ENCODE peak calls at places on chromosomes 11 and 22, in ten cellular contexts. T, I, U, R, O, G, W, X, C and N are unnamed samples.

GRCh38 chr11:116421529-116422185 is 351.1 kb downstream of the BUD13 start:
- DNase-seq in T (no peak), I (no peak), U (no peak), R (no peak), O (no peak), G (peak; percentile 89), W (no peak), X (no peak), C (peak; percentile 92), N (no peak)

GRCh38 chr11:130547761-130548490 is 99.5 kb downstream of the ADAMTS15 start:
- DNase-seq in T (no peak), I (no peak), U (peak; percentile 90), R (no peak), O (no peak), G (no peak), W (no peak), X (no peak), C (no peak), N (no peak)

GRCh38 chr22:32672542-32672941 is 129.0 kb upstream of the TIMP3 start:
- DNase-seq in T (no peak), I (no peak), U (no peak), R (no peak), O (no peak), G (no peak), W (no peak), X (no peak), C (no peak), N (no peak)

GRCh38 chr22:45540122-45540521 is 37.4 kb downstream of the FBLN1 start:
- DNase-seq in T (no peak), I (no peak), U (no peak), R (no peak), O (no peak), G (no peak), W (no peak), X (no peak), C (no peak), N (no peak)

GRCh38 chr22:44661070-44661469 is 40.9 kb upstream of the PRR5 start:
- DNase-seq in T (no peak), I (peak; percentile 47), U (no peak), R (no peak), O (peak; percentile 80), G (no peak), W (no peak), X (no peak), C (no peak), N (no peak)

GRCh38 chr11:22832315-22833041 is 2.9 kb upstream of the SVIP start:
- DNase-seq in T (no peak), I (peak; percentile 6), U (no peak), R (peak; percentile 15), O (no peak), G (no peak), W (no peak), X (no peak), C (no peak), N (no peak)

GRCh38 chr22:27406389-27406861 is 395.1 kb downstream of the MN1 start:
- DNase-seq in T (peak; percentile 22), I (peak; percentile 20), U (no peak), R (no peak), O (no peak), G (no peak), W (no peak), X (no peak), C (no peak), N (no peak)

GRCh38 chr11:3970101-3970500 is 114.6 kb downstream of the STIM1 start:
- DNase-seq in T (no peak), I (no peak), U (no peak), R (no peak), O (no peak), G (no peak), W (no peak), X (no peak), C (no peak), N (no peak)

GRCh38 chr22:35477911-35478582 is 62.6 kb upstream of the RASD2 start:
- DNase-seq in T (peak; percentile 91), I (peak; percentile 95), U (no peak), R (no peak), O (no peak), G (peak; percentile 94), W (peak; percentile 46), X (no peak), C (peak; percentile 81), N (peak; percentile 58)

GRCh38 chr11:11510939-11511338 is 110.9 kb downstream of the GALNT18 start:
- DNase-seq in T (peak; percentile 17), I (no peak), U (no peak), R (no peak), O (peak; percentile 46), G (peak; percentile 89), W (no peak), X (no peak), C (peak; percentile 89), N (no peak)

GRCh38 chr11:45280449-45280848 is 5.7 kb downstream of the SYT13 start:
- DNase-seq in T (peak; percentile 0), I (peak; percentile 12), U (no peak), R (no peak), O (no peak), G (peak; percentile 70), W (no peak), X (no peak), C (peak; percentile 91), N (no peak)

GRCh38 chr11:35087648-35088047 is 51.3 kb upstream of the CD44 start:
- DNase-seq in T (peak; percentile 53), I (peak; percentile 26), U (no peak), R (no peak), O (no peak), G (no peak), W (no peak), X (no peak), C (no peak), N (no peak)

GRCh38 chr11:83007909-83008580 is 63.7 kb downstream of the RAB30 start:
- DNase-seq in T (peak; percentile 24), I (no peak), U (no peak), R (peak; percentile 88), O (peak; percentile 84), G (peak; percentile 50), W (peak; percentile 78), X (no peak), C (peak; percentile 83), N (no peak)

GRCh38 chr11:69642549-69642912 is 1.6 kb downstream of the CCND1 start:
- DNase-seq in T (no peak), I (no peak), U (no peak), R (no peak), O (peak; percentile 60), G (no peak), W (peak; percentile 77), X (peak; percentile 70), C (no peak), N (no peak)

GRCh38 chr22:39234867-39235687 is 9.7 kb downstream of the PDGFB start:
- DNase-seq in T (no peak), I (no peak), U (no peak), R (no peak), O (peak; percentile 54), G (peak; percentile 69), W (peak; percentile 84), X (no peak), C (peak; percentile 25), N (no peak)

GRCh38 chr22:46862418-46863324 is 100.2 kb downstream of the TBC1D22A start:
- DNase-seq in T (no peak), I (no peak), U (no peak), R (no peak), O (no peak), G (no peak), W (no peak), X (no peak), C (no peak), N (no peak)

GRCh38 chr22:50326959-50327710 is at the start of gene DENND6B:
- DNase-seq in T (peak; percentile 69), I (peak; percentile 83), U (peak; percentile 69), R (peak; percentile 45), O (peak; percentile 96), G (peak; percentile 77), W (peak; percentile 93), X (peak; percentile 90), C (peak; percentile 73), N (no peak)

GRCh38 chr22:20523118-20523983 is 15.9 kb downstream of the MED15 start:
- DNase-seq in T (peak; percentile 59), I (peak; percentile 87), U (no peak), R (no peak), O (no peak), G (no peak), W (no peak), X (no peak), C (no peak), N (peak; percentile 79)

GRCh38 chr11:105100976-105101630 is 38.5 kb downstream of the CARD18 start:
- DNase-seq in T (no peak), I (no peak), U (no peak), R (no peak), O (no peak), G (no peak), W (no peak), X (no peak), C (no peak), N (no peak)

GRCh38 chr11:35968386-35969088 is 24.7 kb downstream of the LDLRAD3 start:
- DNase-seq in T (peak; percentile 33), I (peak; percentile 10), U (no peak), R (no peak), O (no peak), G (no peak), W (no peak), X (no peak), C (no peak), N (no peak)

GRCh38 chr11:16982256-16982671 is 31.9 kb downstream of the PLEKHA7 start:
- DNase-seq in T (no peak), I (no peak), U (no peak), R (peak; percentile 71), O (no peak), G (no peak), W (no peak), X (no peak), C (no peak), N (no peak)

GRCh38 chr11:112977620-112978212 is 16.5 kb downstream of the NCAM1 start:
- DNase-seq in T (peak; percentile 13), I (peak; percentile 22), U (no peak), R (no peak), O (peak; percentile 44), G (peak; percentile 26), W (no peak), X (no peak), C (peak; percentile 56), N (peak; percentile 51)

GRCh38 chr11:67489860-67490726 is 7.3 kb downstream of the AIP start:
- DNase-seq in T (no peak), I (no peak), U (no peak), R (no peak), O (no peak), G (no peak), W (peak; percentile 61), X (no peak), C (no peak), N (no peak)

GRCh38 chr22:49099496-49100124 is 728.1 kb downstream of the BRD1 start:
- DNase-seq in T (no peak), I (no peak), U (no peak), R (no peak), O (no peak), G (no peak), W (no peak), X (no peak), C (no peak), N (no peak)

GRCh38 chr11:95149659-95150294 is 60.1 kb downstream of the ENDOD1 start:
- DNase-seq in T (no peak), I (no peak), U (no peak), R (peak; percentile 91), O (peak; percentile 90), G (no peak), W (peak; percentile 71), X (no peak), C (no peak), N (no peak)

GRCh38 chr11:33620423-33621120 is 80.1 kb downstream of the C11orf91 start:
- DNase-seq in T (peak; percentile 87), I (peak; percentile 82), U (no peak), R (no peak), O (no peak), G (peak; percentile 70), W (no peak), X (no peak), C (peak; percentile 82), N (no peak)

GRCh38 chr11:70020336-70021214 is 57.5 kb upstream of the ANO1 start:
- DNase-seq in T (peak; percentile 33), I (peak; percentile 35), U (no peak), R (no peak), O (no peak), G (no peak), W (no peak), X (no peak), C (no peak), N (no peak)

GRCh38 chr11:16923987-16924386 is 90.2 kb downstream of the PLEKHA7 start:
- DNase-seq in T (no peak), I (no peak), U (no peak), R (no peak), O (no peak), G (no peak), W (no peak), X (no peak), C (no peak), N (no peak)